ENCODE peak calls at places on chromosomes 3 and 15, in ten cellular contexts. L is astrocyte of the spinal cord, W is cardiac fibroblast, H is RWPE2, U is transverse colon, Q is endothelial cell, O is RWPE1, C is Peyer's patch, B is foreskin fibroblast, G is esophagus squamous epithelium. R is an unnamed sample.

GRCh38 chr3:197394464-197395321 is 96.3 kb upstream of the DLG1 start:
- DNase-seq in L (peak), W (peak), H (peak), U (no peak), Q (no peak), O (peak), C (no peak), B (peak), G (no peak), R (no peak)

GRCh38 chr3:45137656-45138181 is 8.5 kb downstream of the CDCP1 start:
- DNase-seq in L (no peak), W (peak), H (no peak), U (no peak), Q (no peak), O (no peak), C (no peak), B (no peak), G (no peak), R (no peak)

GRCh38 chr3:113747719-113748046 is 848 bp downstream of the ATP6V1A start:
- DNase-seq in L (no peak), W (no peak), H (no peak), U (no peak), Q (no peak), O (no peak), C (no peak), B (peak), G (no peak), R (no peak)

GRCh38 chr15:70519004-70519365 is 244.4 kb downstream of the UACA start:
- DNase-seq in L (no peak), W (no peak), H (peak), U (no peak), Q (no peak), O (no peak), C (peak), B (no peak), G (no peak), R (no peak)

GRCh38 chr3:111498022-111498421 is 44.0 kb upstream of the CD96 start:
- DNase-seq in L (no peak), W (no peak), H (no peak), U (no peak), Q (no peak), O (no peak), C (no peak), B (no peak), G (no peak), R (no peak)

GRCh38 chr3:184611606-184612304 is 50.2 kb downstream of the EPHB3 start:
- DNase-seq in L (no peak), W (peak), H (no peak), U (no peak), Q (no peak), O (no peak), C (no peak), B (peak), G (no peak), R (no peak)

GRCh38 chr3:40800343-40800742 is 275.6 kb downstream of the ZNF621 start:
- DNase-seq in L (peak), W (peak), H (peak), U (peak), Q (peak), O (peak), C (peak), B (peak), G (no peak), R (no peak)

GRCh38 chr15:47473857-47474256 is 243.4 kb upstream of the SEMA6D start:
- DNase-seq in L (peak), W (peak), H (no peak), U (peak), Q (no peak), O (no peak), C (no peak), B (peak), G (no peak), R (no peak)

GRCh38 chr15:55407949-55408766 is at the start of the genes CCPG1 and PIERCE2:
- DNase-seq in L (peak), W (peak), H (peak), U (peak), Q (peak), O (peak), C (peak), B (peak), G (peak), R (peak)

GRCh38 chr3:59867185-59868002 is 817.6 kb upstream of the CFAP20DC start:
- DNase-seq in L (no peak), W (no peak), H (no peak), U (no peak), Q (no peak), O (no peak), C (no peak), B (no peak), G (no peak), R (no peak)

GRCh38 chr3:172305552-172305951 is 142.7 kb downstream of the GHSR start:
- DNase-seq in L (peak), W (peak), H (no peak), U (peak), Q (no peak), O (peak), C (peak), B (peak), G (no peak), R (no peak)

GRCh38 chr3:44890258-44890657 is 15.8 kb downstream of the TGM4 start:
- DNase-seq in L (no peak), W (no peak), H (no peak), U (no peak), Q (no peak), O (no peak), C (no peak), B (peak), G (no peak), R (no peak)

GRCh38 chr3:32403663-32404062 is 12.0 kb downstream of the CMTM7 start:
- DNase-seq in L (no peak), W (no peak), H (no peak), U (no peak), Q (no peak), O (no peak), C (no peak), B (no peak), G (no peak), R (no peak)

GRCh38 chr3:99683465-99683864 is 45.1 kb downstream of the COL8A1 start:
- DNase-seq in L (peak), W (no peak), H (no peak), U (no peak), Q (no peak), O (no peak), C (no peak), B (no peak), G (no peak), R (no peak)

GRCh38 chr15:88048759-88049158 is 207.8 kb downstream of the NTRK3 start:
- DNase-seq in L (no peak), W (no peak), H (no peak), U (no peak), Q (no peak), O (no peak), C (no peak), B (no peak), G (no peak), R (no peak)

GRCh38 chr3:129549006-129549800 is 6.2 kb downstream of the H1-8 start:
- DNase-seq in L (peak), W (peak), H (no peak), U (no peak), Q (no peak), O (peak), C (no peak), B (peak), G (no peak), R (no peak)

GRCh38 chr3:155553800-155554199 is 191.1 kb downstream of the PLCH1 start:
- DNase-seq in L (no peak), W (no peak), H (no peak), U (no peak), Q (no peak), O (no peak), C (no peak), B (no peak), G (no peak), R (no peak)
- TF ChIP-seq CTCF in L (no peak), W (no peak), H (no peak), U (no peak), Q (no peak), O (no peak), C (no peak), B (no peak), G (no peak), R (no peak)

GRCh38 chr3:150703756-150704344 is at the start of gene ERICH6:
- DNase-seq in L (peak), W (peak), H (peak), U (peak), Q (peak), O (peak), C (peak), B (peak), G (peak), R (peak)
- TF ChIP-seq CTCF in L (peak), W (peak), H (no peak), U (no peak), Q (no peak), O (no peak), C (peak), B (no peak), G (peak), R (no peak)

GRCh38 chr3:119524931-119525662 is 26.8 kb downstream of the TIMMDC1 start:
- DNase-seq in L (peak), W (peak), H (no peak), U (no peak), Q (no peak), O (no peak), C (no peak), B (peak), G (no peak), R (no peak)
- TF ChIP-seq CTCF in L (peak), W (peak), H (peak), U (no peak), Q (no peak), O (no peak), C (peak), B (peak), G (no peak), R (no peak)

DNA sequence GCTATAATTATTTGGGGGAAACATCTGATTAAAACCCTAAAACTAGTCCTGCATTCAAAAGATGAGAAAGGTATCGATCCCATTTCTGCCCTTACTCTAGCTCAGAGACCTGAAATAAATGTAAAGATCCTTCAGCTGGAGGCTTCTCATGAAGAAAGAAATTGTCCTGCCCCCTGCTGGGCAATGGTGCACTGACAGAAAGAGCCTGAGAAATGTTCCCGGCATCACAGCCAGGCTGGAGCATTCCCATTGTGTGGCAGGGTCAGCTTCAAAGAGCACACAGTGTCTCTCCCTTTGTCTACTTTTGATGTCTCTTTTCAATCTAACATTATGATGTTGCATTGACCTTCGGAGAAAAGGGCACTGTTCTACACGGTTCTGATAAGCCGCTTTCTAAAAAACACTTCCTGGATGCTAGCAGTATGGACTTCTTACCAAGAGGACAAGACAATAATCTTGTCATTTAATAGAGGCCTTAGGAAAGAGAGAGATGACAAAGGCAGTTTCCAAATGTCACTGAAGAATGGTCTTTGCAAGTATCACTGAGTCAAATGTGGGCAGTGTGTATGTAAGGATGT is 287.5 kb downstream of the MAGI1 start:
- DNase-seq in L (peak), W (peak), H (no peak), U (peak), Q (peak), O (peak), C (peak), B (peak), G (no peak), R (no peak)
- TF ChIP-seq CTCF in L (peak), W (peak), H (peak), U (peak), Q (peak), O (peak), C (peak), B (peak), G (peak), R (no peak)

DNA sequence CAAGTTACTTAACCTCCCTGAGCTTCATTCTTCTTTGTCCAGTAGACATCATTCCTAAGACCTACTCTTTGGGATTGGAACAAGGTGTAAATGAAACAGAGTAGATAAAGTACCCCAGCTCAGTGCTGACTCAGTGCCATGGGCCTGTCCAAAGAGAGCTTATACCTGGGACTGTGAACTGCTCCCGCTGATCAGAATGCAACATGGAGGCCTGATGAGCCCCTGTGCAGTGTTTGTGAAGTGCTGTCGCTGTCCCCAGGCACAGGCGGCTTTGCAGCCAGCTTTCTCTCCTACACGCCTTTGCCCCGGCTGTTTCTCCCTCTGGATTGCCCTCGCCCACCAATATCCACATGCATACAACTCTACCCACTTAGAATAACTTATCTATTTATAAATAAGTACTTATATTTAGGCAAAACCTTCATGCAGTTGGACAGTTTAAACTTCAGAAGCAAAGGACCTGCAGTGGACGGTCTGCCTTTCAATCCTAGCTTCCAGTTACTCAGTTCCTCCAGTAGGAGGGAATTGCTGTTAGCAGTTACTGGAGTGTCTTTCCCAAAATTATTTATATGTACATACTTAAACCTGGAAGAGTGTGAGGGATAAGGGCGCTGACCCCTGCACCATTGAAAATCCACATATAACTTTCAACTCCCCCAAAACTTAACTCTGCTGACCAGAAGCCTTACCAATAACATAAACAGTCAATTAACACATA is 80.0 kb downstream of the CORO2B start:
- DNase-seq in L (no peak), W (no peak), H (peak), U (no peak), Q (no peak), O (no peak), C (no peak), B (peak), G (no peak), R (no peak)
- TF ChIP-seq CTCF in L (peak), W (no peak), H (no peak), U (no peak), Q (no peak), O (no peak), C (no peak), B (no peak), G (no peak), R (no peak)

GRCh38 chr3:179446501-179446900 is 4.8 kb downstream of the GNB4 start:
- DNase-seq in L (peak), W (peak), H (no peak), U (no peak), Q (peak), O (no peak), C (no peak), B (peak), G (no peak), R (no peak)
- TF ChIP-seq CTCF in L (peak), W (peak), H (peak), U (no peak), Q (peak), O (peak), C (peak), B (peak), G (peak), R (no peak)

GRCh38 chr15:45146405-45146804 is 16.6 kb downstream of the DUOX1 start:
- DNase-seq in L (no peak), W (no peak), H (no peak), U (no peak), Q (no peak), O (no peak), C (no peak), B (no peak), G (no peak), R (no peak)
- TF ChIP-seq CTCF in L (no peak), W (no peak), H (no peak), U (no peak), Q (no peak), O (no peak), C (no peak), B (no peak), G (no peak), R (no peak)

DNA sequence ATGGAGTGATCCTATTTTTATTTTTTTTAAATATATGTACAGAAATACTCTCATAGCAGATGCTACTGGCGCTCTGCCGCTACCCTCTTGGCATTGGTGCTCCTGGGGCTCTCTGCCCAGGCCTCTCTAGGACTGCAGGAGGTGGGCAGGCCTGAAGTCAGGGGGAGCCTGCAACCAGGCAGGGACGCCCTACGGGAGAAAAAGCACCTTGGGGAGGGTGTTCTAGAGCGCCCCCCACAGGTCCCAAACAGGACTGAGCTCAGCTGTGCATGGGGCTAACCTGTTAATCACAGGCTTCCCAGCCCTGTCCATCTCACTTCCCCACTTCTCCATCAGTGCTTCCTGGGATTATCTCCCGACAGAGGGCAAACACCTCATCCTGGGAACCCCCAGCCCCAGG is 192.5 kb downstream of the SHQ1 start:
- DNase-seq in L (no peak), W (no peak), H (no peak), U (no peak), Q (no peak), O (no peak), C (no peak), B (no peak), G (no peak), R (no peak)
- TF ChIP-seq CTCF in L (peak), W (no peak), H (no peak), U (no peak), Q (peak), O (no peak), C (no peak), B (no peak), G (no peak), R (no peak)

DNA sequence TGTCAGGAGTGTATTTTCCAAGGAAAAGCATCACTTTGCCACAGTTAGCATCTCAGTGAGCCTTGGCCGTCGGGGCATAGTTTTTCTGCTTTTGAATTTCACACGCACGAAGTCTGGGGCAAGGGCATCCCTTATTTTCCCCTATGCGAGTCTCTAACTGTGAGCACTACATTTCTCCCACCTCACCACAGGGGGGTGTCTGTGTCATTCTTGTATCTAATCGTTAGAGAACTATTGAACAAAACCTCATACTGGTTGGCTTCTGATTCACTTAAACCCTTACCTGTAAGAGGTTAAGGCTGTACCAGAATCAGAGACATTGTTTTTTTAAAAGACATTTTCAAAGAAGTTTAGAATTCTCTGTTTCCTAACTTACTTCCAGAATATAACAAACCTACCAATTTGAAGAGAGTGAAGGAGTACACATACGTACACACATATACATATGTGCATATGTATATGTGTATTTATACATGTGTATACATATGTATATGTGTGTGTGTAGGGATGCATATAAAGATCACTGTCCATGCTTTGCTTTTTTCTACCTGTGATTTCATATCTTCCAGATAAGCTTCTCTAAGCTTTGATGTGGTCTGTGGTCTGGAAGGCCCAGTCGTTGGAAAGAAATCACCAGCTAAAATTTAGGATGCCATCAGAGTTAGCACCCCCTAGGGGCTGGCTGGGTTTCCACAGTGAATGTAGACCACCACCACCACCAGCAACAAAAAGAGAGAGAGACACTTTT is 49.4 kb downstream of the MYZAP start:
- DNase-seq in L (peak), W (peak), H (no peak), U (no peak), Q (peak), O (peak), C (no peak), B (peak), G (no peak), R (no peak)
- TF ChIP-seq CTCF in L (peak), W (peak), H (peak), U (no peak), Q (peak), O (peak), C (peak), B (peak), G (no peak), R (no peak)

R was measured in natural killer cell.